ENCODE peak calls at places on chromosomes 16 and 17, in ten cellular contexts. F is AG04450; G is stomach; I is tibial artery; W is fibroblast of lung; H is CD8-positive, alpha-beta T cell; P is uterus; M is cardiac muscle cell; S is vagina; U is heart left ventricle. D is an unnamed sample.

GRCh38 chr16:4679854-4680636 is 13.3 kb upstream of the NUDT16L1 start:
- DNase-seq in F (peak; percentile 36), G (peak; percentile 91), I (peak; percentile 80), W (peak; percentile 80), H (no peak), P (peak; percentile 93), M (no peak), S (no peak), U (peak; percentile 76), D (no peak)

GRCh38 chr17:81734405-81735055 is 22.4 kb downstream of the SLC25A10 start:
- DNase-seq in F (no peak), G (peak; percentile 73), I (no peak), W (no peak), H (no peak), P (no peak), M (no peak), S (no peak), U (no peak), D (no peak)

GRCh38 chr16:14628806-14629611 is 1.1 kb downstream of the PARN start:
- DNase-seq in F (no peak), G (no peak), I (no peak), W (no peak), H (no peak), P (no peak), M (no peak), S (no peak), U (no peak), D (no peak)

GRCh38 chr16:73057369-73058210 is 9.7 kb upstream of the ZFHX3 start:
- DNase-seq in F (no peak), G (no peak), I (peak; percentile 67), W (no peak), H (no peak), P (no peak), M (peak; percentile 61), S (no peak), U (peak; percentile 46), D (no peak)

GRCh38 chr17:19647697-19648474 is 665 bp upstream of the ALDH3A2 start:
- DNase-seq in F (no peak), G (peak; percentile 54), I (peak; percentile 93), W (peak; percentile 68), H (peak; percentile 76), P (peak; percentile 70), M (peak; percentile 59), S (no peak), U (peak; percentile 80), D (no peak)

GRCh38 chr16:1288813-1289479 is 20.5 kb upstream of the UBE2I start:
- DNase-seq in F (no peak), G (no peak), I (no peak), W (no peak), H (no peak), P (no peak), M (peak; percentile 85), S (no peak), U (no peak), D (no peak)

GRCh38 chr16:83942815-83943515 is 10.1 kb upstream of the OSGIN1 start:
- DNase-seq in F (no peak), G (no peak), I (no peak), W (no peak), H (no peak), P (no peak), M (no peak), S (no peak), U (no peak), D (no peak)

GRCh38 chr16:65119905-65120341 is 1.9 kb downstream of the CDH11 start:
- DNase-seq in F (no peak), G (no peak), I (no peak), W (peak; percentile 69), H (no peak), P (peak; percentile 35), M (peak; percentile 19), S (no peak), U (no peak), D (no peak)

GRCh38 chr17:50151041-50151936 is 812 bp upstream of the PPP1R9B start:
- DNase-seq in F (peak; percentile 69), G (peak; percentile 91), I (peak; percentile 95), W (peak; percentile 91), H (peak; percentile 88), P (peak; percentile 90), M (peak; percentile 95), S (no peak), U (peak; percentile 95), D (peak; percentile 82)

DNA sequence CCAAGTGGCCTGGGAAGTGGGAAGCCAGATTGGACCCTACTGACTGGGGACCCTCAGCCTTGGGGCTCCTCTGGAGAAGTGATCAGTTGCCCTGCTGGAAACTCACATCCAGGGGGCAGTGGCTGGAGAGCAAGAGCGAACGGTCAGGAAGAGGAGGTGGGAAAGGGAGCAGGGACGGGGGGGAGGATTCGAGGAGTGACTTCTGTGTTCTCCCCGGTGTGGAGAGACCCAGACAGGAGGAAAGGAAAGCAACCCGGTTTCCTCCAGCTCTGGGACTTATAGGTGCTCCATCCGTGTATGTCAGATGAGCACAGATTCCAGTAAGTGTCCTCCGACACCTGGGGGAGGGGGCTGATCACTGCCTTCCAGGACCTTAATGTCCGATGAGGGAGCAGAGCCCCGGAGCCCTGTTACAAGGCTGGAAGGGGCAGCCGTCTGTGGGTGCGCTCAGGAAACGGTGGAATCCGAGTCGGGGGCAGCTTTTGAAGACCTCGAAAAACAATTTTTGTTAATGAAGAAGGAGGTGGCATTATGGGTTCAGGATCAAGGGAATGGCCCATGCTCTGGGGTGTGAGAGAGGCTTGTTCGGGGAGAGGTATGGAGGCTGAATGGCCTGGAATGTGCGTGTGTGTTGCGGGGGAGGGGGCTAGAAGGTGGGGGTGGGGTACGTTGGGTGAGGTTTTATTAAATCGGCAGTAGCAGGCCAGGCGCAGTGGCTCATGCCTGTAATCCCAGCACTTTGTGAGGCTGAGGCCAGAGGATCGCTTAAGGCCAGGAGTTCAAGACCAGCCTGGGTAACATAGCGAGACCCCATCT is 34.8 kb upstream of the NDRG4 start:
- DNase-seq in F (no peak), G (no peak), I (no peak), W (no peak), H (no peak), P (peak; percentile 47), M (peak; percentile 54), S (no peak), U (peak; percentile 65), D (no peak)
- H3K27me3 ChIP-seq in F (peaks cover 43% of the 10 kb centered on the region), G (peaks cover 69% of the 10 kb centered on the region), I (no peaks in the 10 kb centered on the region), W (peaks cover 38% of the 10 kb centered on the region), H (peaks cover 22% of the 10 kb centered on the region), P (no peaks in the 10 kb centered on the region), M (peaks cover 34% of the 10 kb centered on the region), S (no peaks in the 10 kb centered on the region), U (no peaks in the 10 kb centered on the region), D (peaks cover 63% of the 10 kb centered on the region)

GRCh38 chr16:49183911-49184310 is 97.7 kb downstream of the CBLN1 start:
- DNase-seq in F (no peak), G (no peak), I (no peak), W (no peak), H (no peak), P (no peak), M (peak; percentile 62), S (no peak), U (no peak), D (no peak)
- TF ChIP-seq CTCF in F (no peak), G (no peak), I (no peak), W (no peak), H (no peak), P (no peak), M (no peak), S (no peak), U (peak; percentile 24), D (no peak)

DNA sequence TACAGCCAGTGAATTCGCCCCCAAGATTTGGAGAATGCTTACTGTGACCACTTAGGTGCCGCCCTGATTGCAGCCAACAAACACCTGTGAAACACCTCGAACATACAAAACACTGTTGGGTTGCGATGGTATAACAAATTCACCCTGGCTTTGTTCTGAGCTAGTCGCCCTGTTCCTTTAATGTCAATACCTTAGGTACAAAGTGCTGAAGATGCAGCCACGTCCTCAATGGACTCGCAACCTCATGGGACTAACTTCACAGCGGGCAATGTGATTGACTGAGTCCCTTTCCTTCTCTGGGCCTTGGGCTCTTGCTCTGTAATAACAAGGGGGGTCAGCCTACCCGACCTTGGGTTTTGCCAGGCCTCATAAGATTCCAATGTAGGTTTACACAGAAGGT is 28.9 kb upstream of the GOSR2 start:
- DNase-seq in F (no peak), G (no peak), I (no peak), W (no peak), H (no peak), P (no peak), M (no peak), S (no peak), U (no peak), D (no peak)
- H3K27me3 ChIP-seq in F (peaks cover 58% of the 10 kb centered on the region), G (peaks cover 19% of the 10 kb centered on the region), I (no peaks in the 10 kb centered on the region), W (peaks cover 39% of the 10 kb centered on the region), H (no peaks in the 10 kb centered on the region), P (no peaks in the 10 kb centered on the region), M (no peaks in the 10 kb centered on the region), S (no peaks in the 10 kb centered on the region), U (peaks cover 6% of the 10 kb centered on the region), D (peaks cover 4% of the 10 kb centered on the region)

DNA sequence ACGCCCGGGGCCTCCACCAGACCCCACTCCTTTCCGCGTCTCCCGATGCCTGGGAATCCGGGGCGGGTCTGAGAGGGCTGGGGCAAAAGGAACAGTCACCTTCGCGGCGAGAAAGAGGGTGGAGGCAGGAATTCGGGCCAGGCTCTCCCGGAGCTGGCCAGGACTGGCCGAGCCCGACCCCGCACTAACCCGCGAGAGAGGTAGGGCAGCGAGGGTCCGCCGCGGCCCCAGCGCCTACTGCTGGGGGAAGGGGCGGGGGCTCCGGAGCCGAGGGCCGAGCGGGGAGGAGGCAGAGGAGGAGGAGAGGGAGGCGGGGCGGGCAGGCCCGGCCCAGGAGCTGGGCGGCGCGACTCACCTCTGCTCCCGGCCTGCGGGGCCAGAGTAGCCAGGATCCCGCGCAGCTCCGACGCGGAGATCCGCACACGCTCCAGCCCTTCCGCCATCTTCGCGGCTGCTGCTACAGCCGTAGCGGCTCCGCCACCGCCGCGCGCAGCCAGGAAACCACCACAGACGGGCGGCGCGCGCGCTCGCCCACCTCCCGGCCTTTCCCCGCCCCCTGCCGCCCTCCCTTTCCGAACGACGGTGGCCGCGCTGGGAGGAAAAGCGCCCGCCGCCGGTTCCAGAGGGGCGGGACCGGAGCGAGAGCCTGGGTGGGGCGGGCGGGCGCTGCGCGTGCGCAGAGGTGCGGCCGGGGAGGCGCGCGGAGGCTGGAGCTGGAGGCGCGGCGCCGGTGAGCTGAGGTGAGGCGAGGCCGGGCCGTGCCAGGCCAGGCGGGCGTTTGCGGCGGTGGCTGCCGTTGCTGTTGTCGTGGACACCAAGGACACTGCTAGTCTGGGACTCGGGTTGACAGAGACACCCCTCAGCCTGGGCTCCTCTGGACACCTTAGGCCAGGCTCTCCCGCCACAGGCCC is at the start of the genes SMG6 and SRR:
- DNase-seq in F (peak; percentile 48), G (peak; percentile 94), I (peak; percentile 95), W (peak; percentile 84), H (peak; percentile 98), P (peak; percentile 89), M (peak; percentile 94), S (no peak), U (peak; percentile 93), D (peak; percentile 95)
- TF ChIP-seq CTCF in F (no peak), G (no peak), I (no peak), W (no peak), H (no peak), P (no peak), M (no peak), S (no peak), U (no peak), D (no peak)

GRCh38 chr17:31495049-31495885 is 103.8 kb downstream of the RAB11FIP4 start:
- DNase-seq in F (no peak), G (peak; percentile 82), I (no peak), W (no peak), H (no peak), P (no peak), M (no peak), S (no peak), U (no peak), D (no peak)
- H3K27me3 ChIP-seq in F (peaks cover 72% of the 10 kb centered on the region), G (no peaks in the 10 kb centered on the region), I (no peaks in the 10 kb centered on the region), W (peaks cover 20% of the 10 kb centered on the region), H (no peaks in the 10 kb centered on the region), P (no peaks in the 10 kb centered on the region), M (no peaks in the 10 kb centered on the region), S (no peaks in the 10 kb centered on the region), U (no peaks in the 10 kb centered on the region), D (no peaks in the 10 kb centered on the region)

D was measured in CD4-positive, alpha-beta T cell.